ENCODE peak calls at places on chromosomes 5 and 9, in four cellular contexts. L is HepG2, R is K562, K is H1. X is an unnamed sample.

GRCh38 chr9:136901516-136902258 is 15.4 kb downstream of the TRAF2 start:
- DNase-seq in L (peak), R (peak), K (no peak), X (peak)

GRCh38 chr5:55638455-55638854 is 73.7 kb downstream of the SLC38A9 start:
- DNase-seq in L (no peak), R (no peak), K (no peak), X (no peak)

GRCh38 chr9:80698725-80699124 is 990.6 kb downstream of the TLE1 start:
- DNase-seq in L (no peak), R (no peak), K (no peak), X (no peak)

GRCh38 chr5:54616031-54616430 is 98.5 kb downstream of the SNX18 start:
- DNase-seq in L (peak), R (no peak), K (no peak), X (no peak)

GRCh38 chr5:157651623-157652376 is 438 bp downstream of the SOX30 start:
- DNase-seq in L (no peak), R (no peak), K (peak), X (peak)

GRCh38 chr5:149317281-149318048 is 27.8 kb upstream of the GRPEL2 start:
- DNase-seq in L (peak), R (peak), K (no peak), X (no peak)

GRCh38 chr5:92976156-92976555 is 604.9 kb downstream of the NR2F1-AS1 start:
- DNase-seq in L (no peak), R (no peak), K (no peak), X (no peak)

GRCh38 chr5:10649518-10650410 is 85.9 kb downstream of the ANKRD33B start:
- DNase-seq in L (no peak), R (no peak), K (no peak), X (no peak)

GRCh38 chr5:168219515-168220410 is 71.7 kb upstream of the WWC1 start:
- DNase-seq in L (peak), R (peak), K (peak), X (peak)

GRCh38 chr5:123700624-123701023 is 188.6 kb downstream of the CSNK1G3 start:
- DNase-seq in L (no peak), R (no peak), K (no peak), X (no peak)

GRCh38 chr5:139828207-139828895 is 32.7 kb downstream of the PSD2 start:
- DNase-seq in L (no peak), R (no peak), K (no peak), X (no peak)

GRCh38 chr5:150780180-150780692 is 1.7 kb downstream of the SMIM3 start:
- DNase-seq in L (no peak), R (no peak), K (no peak), X (peak)

GRCh38 chr9:35749515-35750255 is 598 bp downstream of the RGP1 start:
- DNase-seq in L (no peak), R (peak), K (no peak), X (no peak)

GRCh38 chr9:129162497-129162896 is 15.6 kb downstream of the IER5L start:
- DNase-seq in L (no peak), R (no peak), K (no peak), X (no peak)

GRCh38 chr5:158456756-158457155 is 597.8 kb upstream of the CLINT1 start:
- DNase-seq in L (peak), R (no peak), K (no peak), X (no peak)

GRCh38 chr5:17218353-17219005 is 1.0 kb downstream of the BASP1 start:
- DNase-seq in L (no peak), R (no peak), K (no peak), X (no peak)

GRCh38 chr5:57396701-57397100 is 85.9 kb downstream of the ACTBL2 start:
- DNase-seq in L (no peak), R (no peak), K (no peak), X (no peak)

GRCh38 chr9:17064558-17064957 is 70.3 kb upstream of the CNTLN start:
- DNase-seq in L (no peak), R (no peak), K (no peak), X (no peak)

GRCh38 chr5:16918891-16919671 is 17.0 kb downstream of the MYO10 start:
- DNase-seq in L (no peak), R (no peak), K (no peak), X (no peak)

GRCh38 chr5:68071731-68072130 is 143.8 kb upstream of the PIK3R1 start:
- DNase-seq in L (no peak), R (no peak), K (no peak), X (no peak)
- TF ChIP-seq SRF in L (no peak), R (no peak), K (no peak), X (no peak)

GRCh38 chr5:115510145-115510640 is 34.4 kb downstream of the FEM1C start:
- DNase-seq in L (no peak), R (no peak), K (no peak), X (no peak)
- TF ChIP-seq RFX5 in L (no peak), R (no peak), K (no peak), X (no peak)

GRCh38 chr5:8814081-8814480 is 731.8 kb downstream of the SEMA5A start:
- DNase-seq in L (no peak), R (no peak), K (no peak), X (no peak)
- TF ChIP-seq SRF in L (no peak), R (no peak), K (no peak), X (no peak)

DNA sequence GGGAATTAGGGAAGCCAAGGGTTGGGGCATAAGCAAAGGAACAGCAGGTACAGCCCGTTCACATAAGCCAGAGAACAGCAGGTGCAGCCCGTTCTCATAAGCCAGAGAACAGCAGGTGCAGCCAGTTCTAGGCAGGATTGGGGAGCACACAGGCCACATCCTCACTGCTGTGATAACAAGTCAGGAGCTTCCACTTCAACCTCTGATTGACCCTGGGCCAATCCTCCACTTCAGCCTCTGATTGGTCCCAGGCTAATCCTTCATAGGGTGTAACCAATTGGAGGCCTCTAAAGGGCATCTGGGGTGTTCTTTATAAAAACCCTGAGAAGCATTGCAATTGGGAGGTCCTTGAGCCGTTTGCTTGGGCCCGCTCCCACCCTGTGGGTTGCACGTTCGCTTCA is 27.5 kb downstream of the CEL start:
- DNase-seq in L (no peak), R (no peak), K (no peak), X (no peak)
- TF ChIP-seq RFX5 in L (no peak), R (no peak), K (no peak), X (no peak)

DNA sequence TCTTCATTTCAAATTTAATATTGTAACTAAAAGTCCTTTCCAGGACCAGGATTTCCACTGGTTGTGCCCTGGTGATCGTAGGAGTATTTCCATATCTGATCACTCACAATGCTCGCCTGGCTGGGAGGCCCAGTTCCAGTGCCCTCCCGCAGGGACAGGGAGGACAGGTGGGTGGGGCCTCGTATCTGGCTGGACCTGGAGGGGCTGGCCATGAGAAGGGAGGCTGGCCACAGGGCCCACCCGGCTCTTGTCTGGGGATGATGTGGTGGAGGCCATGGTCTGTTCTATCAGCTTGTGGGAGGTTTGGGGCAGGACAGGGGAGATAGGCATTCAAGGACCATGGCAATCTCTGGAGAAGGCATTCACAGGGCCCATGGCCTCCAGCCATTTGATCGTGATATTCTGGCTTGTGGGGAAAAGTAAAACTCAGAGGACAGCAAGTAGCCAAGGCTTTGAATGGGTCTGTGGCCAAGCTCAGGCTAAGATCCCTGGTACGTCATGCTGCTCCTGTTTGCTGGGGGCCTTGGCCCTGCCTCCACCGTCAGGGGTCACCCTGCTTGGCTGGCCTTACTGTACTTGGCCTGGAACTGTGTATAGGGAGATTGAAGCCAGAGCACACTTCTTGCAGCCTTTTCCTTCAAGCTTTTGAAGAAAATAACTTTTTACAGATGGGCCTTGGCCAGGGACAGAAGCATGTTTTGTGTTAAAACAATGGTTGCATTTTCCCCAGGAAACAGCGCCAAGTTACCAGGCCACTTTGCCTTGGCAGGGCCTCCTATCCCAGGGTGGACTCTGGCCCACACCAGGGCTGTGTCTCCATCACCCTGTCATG is 286.6 kb downstream of the GADD45G start:
- DNase-seq in L (no peak), R (no peak), K (no peak), X (no peak)
- TF ChIP-seq SRF in L (no peak), R (no peak), K (no peak), X (no peak)

GRCh38 chr9:4591123-4591500 is 71.0 kb upstream of the PLPP6 start:
- DNase-seq in L (no peak), R (no peak), K (no peak), X (no peak)
- TF ChIP-seq RFX5 in L (no peak), R (no peak), K (no peak), X (no peak)

GRCh38 chr9:3467593-3468219 is 58.1 kb downstream of the RFX3 start:
- DNase-seq in L (peak), R (peak), K (no peak), X (no peak)
- TF ChIP-seq SRF in L (no peak), R (no peak), K (no peak), X (no peak)

GRCh38 chr9:79289856-79290255 is 281.9 kb upstream of the TLE4 start:
- DNase-seq in L (no peak), R (no peak), K (no peak), X (no peak)

GRCh38 chr9:79287152-79287766 is 284.5 kb upstream of the TLE4 start:
- DNase-seq in L (no peak), R (no peak), K (no peak), X (no peak)

GRCh38 chr9:79287881-79288280 is 283.9 kb upstream of the TLE4 start:
- DNase-seq in L (no peak), R (no peak), K (no peak), X (no peak)

DNA sequence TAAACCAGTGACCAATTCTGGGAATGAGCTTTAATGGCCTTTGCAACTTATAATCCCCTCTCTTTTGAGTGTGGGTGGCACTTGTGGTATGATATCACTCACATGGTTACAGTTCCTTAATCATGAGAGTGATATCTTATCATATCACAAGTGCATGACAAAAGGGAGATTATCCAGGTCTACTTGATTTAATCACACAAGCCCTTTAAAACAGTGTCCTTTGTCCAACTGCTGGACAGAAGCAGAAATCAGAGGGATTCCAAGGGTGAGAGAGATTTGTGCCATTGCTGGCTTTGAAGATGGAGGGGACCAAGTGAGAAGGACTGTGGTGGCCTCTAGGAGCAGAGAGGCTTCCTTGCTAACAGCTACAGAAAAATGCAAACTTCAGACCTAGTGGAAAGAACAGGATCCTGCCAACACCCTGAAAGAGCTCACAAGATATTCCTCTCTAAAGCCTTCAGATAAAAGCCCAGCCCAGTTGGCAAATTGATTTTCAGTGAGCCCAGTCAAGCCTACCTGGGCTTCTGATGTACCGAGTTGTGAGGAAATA is 279.0 kb upstream of the TLE4 start:
- DNase-seq in L (no peak), R (no peak), K (no peak), X (no peak)
- TF ChIP-seq RFX5 in L (no peak), R (no peak), K (no peak), X (no peak)

X was measured in GM12878.